ENCODE peak calls at places on chromosome 14, in four cellular contexts. N, M, G and T are unnamed samples.

GRCh38 chr14:50510157-50510556 is 22.2 kb downstream of the MAP4K5 start:
- DNase-seq in M (no peak), N (no peak), G (no peak), T (no peak)

GRCh38 chr14:101840649-101841365 is 79.3 kb downstream of the PPP2R5C start:
- DNase-seq in M (peak; percentile 63), G (no peak), N (no peak), T (no peak)

GRCh38 chr14:99904506-99904905 is 111.3 kb downstream of the EML1 start:
- DNase-seq in N (no peak), G (no peak), M (no peak), T (no peak)

GRCh38 chr14:20494935-20495766 is 10.2 kb upstream of the RNASE10 start:
- DNase-seq in M (no peak), N (no peak), G (peak; percentile 67), T (no peak)

GRCh38 chr14:81453166-81453766 is 53.1 kb upstream of the STON2 start:
- DNase-seq in N (peak; percentile 41), G (peak; percentile 37), M (peak; percentile 92), T (peak; percentile 30)

GRCh38 chr14:61584258-61584657 is 111.1 kb upstream of the HIF1A start:
- DNase-seq in G (peak; percentile 73), N (no peak), M (no peak), T (no peak)

GRCh38 chr14:100081997-100082625 is 16.9 kb downstream of the EVL start:
- DNase-seq in G (no peak), M (no peak), N (no peak), T (no peak)

GRCh38 chr14:104473649-104474574 is 105.7 kb upstream of the C14orf180 start:
- DNase-seq in M (no peak), G (no peak), N (no peak), T (no peak)

GRCh38 chr14:75274899-75275569 is 3.6 kb upstream of the FOS start:
- DNase-seq in G (no peak), N (no peak), M (no peak), T (peak; percentile 58)

GRCh38 chr14:102558566-102558965 is 33.9 kb upstream of the RCOR1 start:
- DNase-seq in N (no peak), G (no peak), M (no peak), T (no peak)

GRCh38 chr14:55911794-55912193 is 206.4 kb upstream of the PELI2 start:
- DNase-seq in G (no peak), N (no peak), M (no peak), T (no peak)

GRCh38 chr14:94407906-94408305 is 19.5 kb upstream of the SERPINA1 start:
- DNase-seq in N (no peak), M (no peak), G (no peak), T (no peak)

GRCh38 chr14:70018246-70018645 is 139.0 kb downstream of the SMOC1 start:
- DNase-seq in N (no peak), G (no peak), M (no peak), T (no peak)

GRCh38 chr14:105070760-105071137 is 5.5 kb upstream of the GPR132 start:
- DNase-seq in M (no peak), G (no peak), N (no peak), T (no peak)

GRCh38 chr14:90778468-90779255 is 37.6 kb downstream of the TTC7B start:
- DNase-seq in G (no peak), N (peak; percentile 73), M (no peak), T (no peak)